ENCODE peak calls at places on chromosomes 2 and 18, in seven cellular contexts. One of them, this sample, is unnamed. For H3K79me2, the result is how much of the 10 kb centered on the place peaks cover.

GRCh38 chr2:226351711-226352110 is 447.9 kb downstream of the IRS1 start:
- DNase-seq in hepatocyte: no peak
- DNase-seq in SK-N-SH: no peak
- DNase-seq in neural progenitor cell: no peak
- DNase-seq in OCI-LY7: no peak
- DNase-seq in PC-3: no peak
- DNase-seq in GM23338: no peak
- DNase-seq in this sample: no peak

GRCh38 chr2:24210723-24211122 is 35.9 kb downstream of the FAM228A start:
- DNase-seq in hepatocyte: no peak
- DNase-seq in SK-N-SH: no peak
- DNase-seq in neural progenitor cell: no peak
- DNase-seq in OCI-LY7: no peak
- DNase-seq in PC-3: no peak
- DNase-seq in GM23338: no peak
- DNase-seq in this sample: no peak

GRCh38 chr2:288002-288742 is at the start of gene ALKAL2:
- DNase-seq in hepatocyte: peak
- DNase-seq in SK-N-SH: peak
- DNase-seq in neural progenitor cell: peak
- DNase-seq in OCI-LY7: no peak
- DNase-seq in PC-3: no peak
- DNase-seq in GM23338: peak
- DNase-seq in this sample: peak

GRCh38 chr2:240247868-240248820 is 107.7 kb upstream of the OTOS start:
- DNase-seq in hepatocyte: no peak
- DNase-seq in SK-N-SH: peak
- DNase-seq in neural progenitor cell: no peak
- DNase-seq in OCI-LY7: no peak
- DNase-seq in PC-3: no peak
- DNase-seq in GM23338: no peak
- DNase-seq in this sample: no peak

GRCh38 chr2:145119225-145119624 is 599.3 kb upstream of the ZEB2 start:
- DNase-seq in hepatocyte: no peak
- DNase-seq in SK-N-SH: no peak
- DNase-seq in neural progenitor cell: no peak
- DNase-seq in OCI-LY7: no peak
- DNase-seq in PC-3: no peak
- DNase-seq in GM23338: no peak
- DNase-seq in this sample: no peak

GRCh38 chr2:165970663-165971062 is 17.1 kb upstream of the TTC21B start:
- DNase-seq in hepatocyte: no peak
- DNase-seq in SK-N-SH: no peak
- DNase-seq in neural progenitor cell: no peak
- DNase-seq in OCI-LY7: no peak
- DNase-seq in PC-3: peak
- DNase-seq in GM23338: peak
- DNase-seq in this sample: no peak

GRCh38 chr2:151967829-151968722 is 130.8 kb downstream of the CACNB4 start:
- DNase-seq in hepatocyte: no peak
- DNase-seq in SK-N-SH: no peak
- DNase-seq in neural progenitor cell: no peak
- DNase-seq in OCI-LY7: no peak
- DNase-seq in PC-3: no peak
- DNase-seq in GM23338: no peak
- DNase-seq in this sample: no peak

GRCh38 chr18:6249788-6250187 is 164.9 kb downstream of the L3MBTL4 start:
- DNase-seq in hepatocyte: no peak
- DNase-seq in SK-N-SH: no peak
- DNase-seq in neural progenitor cell: no peak
- DNase-seq in OCI-LY7: no peak
- DNase-seq in PC-3: no peak
- DNase-seq in GM23338: no peak
- DNase-seq in this sample: no peak

GRCh38 chr2:126635281-126635680 is 20.7 kb upstream of the GYPC start:
- DNase-seq in hepatocyte: no peak
- DNase-seq in SK-N-SH: no peak
- DNase-seq in neural progenitor cell: no peak
- DNase-seq in OCI-LY7: no peak
- DNase-seq in PC-3: no peak
- DNase-seq in GM23338: no peak
- DNase-seq in this sample: peak

GRCh38 chr2:119723121-119723635 is 36.5 kb upstream of the PTPN4 start:
- DNase-seq in hepatocyte: no peak
- DNase-seq in SK-N-SH: no peak
- DNase-seq in neural progenitor cell: peak
- DNase-seq in OCI-LY7: no peak
- DNase-seq in PC-3: no peak
- DNase-seq in GM23338: no peak
- DNase-seq in this sample: no peak

GRCh38 chr2:120971866-120972265 is 236.2 kb downstream of the GLI2 start:
- DNase-seq in hepatocyte: no peak
- DNase-seq in SK-N-SH: no peak
- DNase-seq in neural progenitor cell: no peak
- DNase-seq in OCI-LY7: no peak
- DNase-seq in PC-3: no peak
- DNase-seq in GM23338: no peak
- DNase-seq in this sample: no peak

GRCh38 chr2:229752970-229753729 is 38.8 kb upstream of the DNER start:
- DNase-seq in hepatocyte: peak
- DNase-seq in SK-N-SH: peak
- DNase-seq in neural progenitor cell: no peak
- DNase-seq in OCI-LY7: no peak
- DNase-seq in PC-3: no peak
- DNase-seq in GM23338: peak
- DNase-seq in this sample: no peak

GRCh38 chr18:58316943-58317342 is 272.9 kb downstream of the NEDD4L start:
- DNase-seq in hepatocyte: no peak
- DNase-seq in SK-N-SH: no peak
- DNase-seq in neural progenitor cell: no peak
- DNase-seq in OCI-LY7: no peak
- DNase-seq in PC-3: no peak
- DNase-seq in GM23338: no peak
- DNase-seq in this sample: no peak

GRCh38 chr2:84857566-84857965 is 23.3 kb downstream of the TRABD2A start:
- DNase-seq in hepatocyte: no peak
- DNase-seq in SK-N-SH: no peak
- DNase-seq in neural progenitor cell: no peak
- DNase-seq in OCI-LY7: no peak
- DNase-seq in PC-3: no peak
- DNase-seq in GM23338: no peak
- DNase-seq in this sample: no peak

GRCh38 chr2:70887550-70888229 is 48.0 kb upstream of the ATP6V1B1 start:
- DNase-seq in hepatocyte: peak
- DNase-seq in SK-N-SH: peak
- DNase-seq in neural progenitor cell: peak
- DNase-seq in OCI-LY7: no peak
- DNase-seq in PC-3: no peak
- DNase-seq in GM23338: peak
- DNase-seq in this sample: no peak

GRCh38 chr2:108449410-108450200 is 599 bp downstream of the GCC2 start:
- DNase-seq in hepatocyte: peak
- DNase-seq in SK-N-SH: peak
- DNase-seq in neural progenitor cell: no peak
- DNase-seq in OCI-LY7: peak
- DNase-seq in PC-3: peak
- DNase-seq in GM23338: peak
- DNase-seq in this sample: peak

GRCh38 chr2:30235008-30235655 is 3.8 kb downstream of the LBH start:
- DNase-seq in hepatocyte: no peak
- DNase-seq in SK-N-SH: no peak
- DNase-seq in neural progenitor cell: no peak
- DNase-seq in OCI-LY7: no peak
- DNase-seq in PC-3: peak
- DNase-seq in GM23338: no peak
- DNase-seq in this sample: peak

GRCh38 chr2:138712212-138712979 is 67.8 kb downstream of the NXPH2 start:
- DNase-seq in hepatocyte: peak
- DNase-seq in SK-N-SH: no peak
- DNase-seq in neural progenitor cell: no peak
- DNase-seq in OCI-LY7: no peak
- DNase-seq in PC-3: peak
- DNase-seq in GM23338: no peak
- DNase-seq in this sample: peak

GRCh38 chr2:23497063-23497462 is 112.1 kb downstream of the KLHL29 start:
- DNase-seq in hepatocyte: no peak
- DNase-seq in SK-N-SH: no peak
- DNase-seq in neural progenitor cell: no peak
- DNase-seq in OCI-LY7: no peak
- DNase-seq in PC-3: peak
- DNase-seq in GM23338: peak
- DNase-seq in this sample: peak

GRCh38 chr2:45898819-45899218 is 247.3 kb downstream of the PRKCE start:
- DNase-seq in hepatocyte: no peak
- DNase-seq in SK-N-SH: no peak
- DNase-seq in neural progenitor cell: no peak
- DNase-seq in OCI-LY7: no peak
- DNase-seq in PC-3: no peak
- DNase-seq in GM23338: no peak
- DNase-seq in this sample: no peak

GRCh38 chr2:151849413-151850010 is 21.3 kb upstream of the ARL5A start:
- DNase-seq in hepatocyte: peak
- DNase-seq in SK-N-SH: no peak
- DNase-seq in neural progenitor cell: no peak
- DNase-seq in OCI-LY7: no peak
- DNase-seq in PC-3: no peak
- DNase-seq in GM23338: no peak
- DNase-seq in this sample: no peak

GRCh38 chr2:64374686-64375085 is 79.3 kb upstream of the LGALSL start:
- DNase-seq in hepatocyte: no peak
- DNase-seq in SK-N-SH: no peak
- DNase-seq in neural progenitor cell: no peak
- DNase-seq in OCI-LY7: no peak
- DNase-seq in PC-3: peak
- DNase-seq in GM23338: no peak
- DNase-seq in this sample: no peak

GRCh38 chr2:214465386-214466146 is 54.7 kb downstream of the VWC2L start:
- DNase-seq in hepatocyte: peak
- DNase-seq in SK-N-SH: no peak
- DNase-seq in neural progenitor cell: no peak
- DNase-seq in OCI-LY7: no peak
- DNase-seq in PC-3: peak
- DNase-seq in GM23338: peak
- DNase-seq in this sample: peak

GRCh38 chr2:105329197-105329554 is 359 bp downstream of the TGFBRAP1 start:
- DNase-seq in hepatocyte: no peak
- DNase-seq in SK-N-SH: no peak
- DNase-seq in neural progenitor cell: no peak
- DNase-seq in OCI-LY7: peak
- DNase-seq in PC-3: no peak
- DNase-seq in GM23338: no peak
- DNase-seq in this sample: peak
- TF ChIP-seq EZH2phosphoT487 in hepatocyte: no peak
- TF ChIP-seq EZH2phosphoT487 in SK-N-SH: no peak
- TF ChIP-seq EZH2phosphoT487 in neural progenitor cell: no peak
- TF ChIP-seq EZH2phosphoT487 in OCI-LY7: no peak
- TF ChIP-seq EZH2phosphoT487 in PC-3: no peak
- TF ChIP-seq EZH2phosphoT487 in GM23338: no peak
- TF ChIP-seq EZH2phosphoT487 in this sample: no peak

DNA sequence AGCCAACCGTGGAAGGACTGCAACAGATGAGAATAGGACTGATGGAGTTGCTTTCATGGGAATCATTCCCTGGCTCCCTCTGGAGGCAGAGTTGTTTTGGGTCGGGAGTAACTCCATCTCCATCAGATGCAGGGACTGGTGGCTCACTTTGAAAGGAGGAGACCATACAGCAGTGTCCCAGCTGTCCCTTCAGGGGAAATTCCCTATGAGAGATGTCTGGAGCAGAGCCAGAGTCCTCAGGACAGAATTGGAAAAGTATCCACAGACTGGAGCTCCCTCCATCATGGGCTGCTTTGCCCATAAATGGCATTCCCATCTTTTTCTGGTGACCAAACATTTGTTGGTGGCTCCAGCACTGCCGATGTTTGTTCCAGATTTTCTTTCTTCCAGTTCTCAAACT is 144.3 kb downstream of the NCK2 start:
- DNase-seq in hepatocyte: no peak
- DNase-seq in SK-N-SH: no peak
- DNase-seq in neural progenitor cell: no peak
- DNase-seq in OCI-LY7: no peak
- DNase-seq in PC-3: no peak
- DNase-seq in GM23338: no peak
- DNase-seq in this sample: no peak
- H3K79me2 ChIP-seq in hepatocyte: half or more
- H3K79me2 ChIP-seq in SK-N-SH: under half
- H3K79me2 ChIP-seq in neural progenitor cell: half or more
- H3K79me2 ChIP-seq in OCI-LY7: under half
- H3K79me2 ChIP-seq in PC-3: under half
- H3K79me2 ChIP-seq in GM23338: half or more
- H3K79me2 ChIP-seq in this sample: under half

GRCh38 chr2:163157411-163157810 is 318.8 kb upstream of the KCNH7 start:
- DNase-seq in hepatocyte: no peak
- DNase-seq in SK-N-SH: no peak
- DNase-seq in neural progenitor cell: no peak
- DNase-seq in OCI-LY7: no peak
- DNase-seq in PC-3: no peak
- DNase-seq in GM23338: no peak
- DNase-seq in this sample: peak
- TF ChIP-seq EZH2phosphoT487 in hepatocyte: no peak
- TF ChIP-seq EZH2phosphoT487 in SK-N-SH: no peak
- TF ChIP-seq EZH2phosphoT487 in neural progenitor cell: no peak
- TF ChIP-seq EZH2phosphoT487 in OCI-LY7: no peak
- TF ChIP-seq EZH2phosphoT487 in PC-3: no peak
- TF ChIP-seq EZH2phosphoT487 in GM23338: no peak
- TF ChIP-seq EZH2phosphoT487 in this sample: no peak

GRCh38 chr2:1369905-1370304 is 43.4 kb upstream of the TPO start:
- DNase-seq in hepatocyte: no peak
- DNase-seq in SK-N-SH: no peak
- DNase-seq in neural progenitor cell: no peak
- DNase-seq in OCI-LY7: no peak
- DNase-seq in PC-3: no peak
- DNase-seq in GM23338: no peak
- DNase-seq in this sample: no peak

GRCh38 chr2:1374281-1374680 is 39.0 kb upstream of the TPO start:
- DNase-seq in hepatocyte: no peak
- DNase-seq in SK-N-SH: no peak
- DNase-seq in neural progenitor cell: no peak
- DNase-seq in OCI-LY7: no peak
- DNase-seq in PC-3: no peak
- DNase-seq in GM23338: no peak
- DNase-seq in this sample: no peak

GRCh38 chr2:1377473-1377872 is 35.8 kb upstream of the TPO start:
- DNase-seq in hepatocyte: no peak
- DNase-seq in SK-N-SH: no peak
- DNase-seq in neural progenitor cell: no peak
- DNase-seq in OCI-LY7: no peak
- DNase-seq in PC-3: no peak
- DNase-seq in GM23338: no peak
- DNase-seq in this sample: no peak

GRCh38 chr2:1371066-1371465 is 42.2 kb upstream of the TPO start:
- DNase-seq in hepatocyte: no peak
- DNase-seq in SK-N-SH: no peak
- DNase-seq in neural progenitor cell: no peak
- DNase-seq in OCI-LY7: no peak
- DNase-seq in PC-3: no peak
- DNase-seq in GM23338: no peak
- DNase-seq in this sample: no peak

DNA sequence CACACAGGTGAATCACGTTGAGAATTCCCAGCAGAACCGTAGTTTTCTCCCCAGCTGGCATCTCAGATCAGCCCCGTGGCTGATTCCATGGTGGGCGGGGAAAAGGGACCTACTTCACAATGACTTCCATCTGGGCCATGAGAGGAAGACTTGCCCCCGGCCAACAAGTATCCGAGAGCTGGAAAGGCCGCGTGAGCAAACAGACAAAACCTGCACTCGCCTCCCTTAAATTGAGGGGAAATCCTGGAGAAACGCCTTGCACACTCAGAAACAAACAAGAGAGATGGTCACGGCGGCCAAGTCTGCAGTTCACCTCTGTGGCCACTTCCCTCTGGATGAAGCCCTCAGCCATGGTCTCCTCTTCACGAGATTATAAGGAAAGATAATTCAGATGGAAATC is 39.5 kb upstream of the TPO start:
- DNase-seq in hepatocyte: no peak
- DNase-seq in SK-N-SH: no peak
- DNase-seq in neural progenitor cell: no peak
- DNase-seq in OCI-LY7: no peak
- DNase-seq in PC-3: no peak
- DNase-seq in GM23338: no peak
- DNase-seq in this sample: no peak
- H3K79me2 ChIP-seq in hepatocyte: under half
- H3K79me2 ChIP-seq in SK-N-SH: under half
- H3K79me2 ChIP-seq in neural progenitor cell: under half
- H3K79me2 ChIP-seq in OCI-LY7: under half
- H3K79me2 ChIP-seq in PC-3: under half
- H3K79me2 ChIP-seq in GM23338: under half
- H3K79me2 ChIP-seq in this sample: under half

This sample was measured in GM23248.